ENCODE peak calls at places on chromosomes 5 and 9, in four cellular contexts. One of them, this sample, is unnamed.

GRCh38 chr5:179795049-179795862 is 1.5 kb downstream of the LTC4S start:
- DNase-seq in M059J: peak
- DNase-seq in HTR-8/SVneo: no peak
- DNase-seq in left colon: peak
- DNase-seq in this sample: no peak

GRCh38 chr5:14218897-14219573 is 75.9 kb downstream of the TRIO start:
- DNase-seq in left colon: no peak
- DNase-seq in M059J: no peak
- DNase-seq in HTR-8/SVneo: no peak
- DNase-seq in this sample: no peak

GRCh38 chr9:105046907-105047651 is 119.1 kb upstream of the ABCA1 start:
- DNase-seq in HTR-8/SVneo: no peak
- DNase-seq in M059J: peak
- DNase-seq in left colon: no peak
- DNase-seq in this sample: no peak

GRCh38 chr5:173035904-173036707 is 20.0 kb upstream of the CREBRF start:
- DNase-seq in HTR-8/SVneo: no peak
- DNase-seq in left colon: no peak
- DNase-seq in M059J: no peak
- DNase-seq in this sample: no peak

GRCh38 chr9:110399983-110400382 is 62.3 kb upstream of the TXNDC8 start:
- DNase-seq in HTR-8/SVneo: no peak
- DNase-seq in M059J: peak
- DNase-seq in left colon: no peak
- DNase-seq in this sample: no peak

GRCh38 chr5:150783422-150783928 is 4.9 kb downstream of the SMIM3 start:
- DNase-seq in M059J: peak
- DNase-seq in left colon: peak
- DNase-seq in HTR-8/SVneo: no peak
- DNase-seq in this sample: peak

GRCh38 chr9:99385814-99386279 is 163.8 kb downstream of the SEC61B start:
- DNase-seq in left colon: no peak
- DNase-seq in M059J: peak
- DNase-seq in HTR-8/SVneo: no peak
- DNase-seq in this sample: no peak

GRCh38 chr5:57779383-57780223 is 297.0 kb upstream of the ACTBL2 start:
- DNase-seq in M059J: peak
- DNase-seq in HTR-8/SVneo: peak
- DNase-seq in left colon: no peak
- DNase-seq in this sample: no peak

GRCh38 chr9:126872516-126872915 is 12.1 kb downstream of the ZBTB34 start:
- DNase-seq in left colon: no peak
- DNase-seq in HTR-8/SVneo: no peak
- DNase-seq in M059J: no peak
- DNase-seq in this sample: no peak

GRCh38 chr5:57488308-57488955 is 5.8 kb upstream of the ACTBL2 start:
- DNase-seq in M059J: peak
- DNase-seq in HTR-8/SVneo: peak
- DNase-seq in left colon: no peak
- DNase-seq in this sample: no peak

GRCh38 chr9:121997791-121998190 is 95.3 kb downstream of the TTLL11 start:
- DNase-seq in HTR-8/SVneo: no peak
- DNase-seq in left colon: no peak
- DNase-seq in M059J: no peak
- DNase-seq in this sample: no peak

GRCh38 chr5:2207966-2208544 is 325.3 kb upstream of the IRX4 start:
- DNase-seq in HTR-8/SVneo: no peak
- DNase-seq in M059J: peak
- DNase-seq in left colon: no peak
- DNase-seq in this sample: no peak

GRCh38 chr9:87464110-87464991 is 33.3 kb upstream of the DAPK1 start:
- DNase-seq in HTR-8/SVneo: no peak
- DNase-seq in left colon: no peak
- DNase-seq in M059J: peak
- DNase-seq in this sample: no peak

GRCh38 chr9:85960688-85961093 is 19.7 kb downstream of the NAA35 start:
- DNase-seq in HTR-8/SVneo: no peak
- DNase-seq in left colon: no peak
- DNase-seq in M059J: peak
- DNase-seq in this sample: no peak

GRCh38 chr5:127567026-127567768 is 49.8 kb downstream of the PRRC1 start:
- DNase-seq in left colon: no peak
- DNase-seq in HTR-8/SVneo: no peak
- DNase-seq in M059J: no peak
- DNase-seq in this sample: no peak

GRCh38 chr9:89469003-89469402 is 28.9 kb downstream of the SEMA4D start:
- DNase-seq in left colon: no peak
- DNase-seq in HTR-8/SVneo: no peak
- DNase-seq in M059J: no peak
- DNase-seq in this sample: no peak

GRCh38 chr9:69421908-69422801 is 97.1 kb downstream of the ENTREP1 start:
- DNase-seq in HTR-8/SVneo: peak
- DNase-seq in M059J: peak
- DNase-seq in left colon: peak
- DNase-seq in this sample: no peak

GRCh38 chr5:1507961-1508678 is 15.6 kb downstream of the LPCAT1 start:
- DNase-seq in HTR-8/SVneo: no peak
- DNase-seq in M059J: no peak
- DNase-seq in left colon: peak
- DNase-seq in this sample: no peak

GRCh38 chr9:2050236-2050635 is 35.1 kb downstream of the SMARCA2 start:
- DNase-seq in HTR-8/SVneo: no peak
- DNase-seq in M059J: peak
- DNase-seq in left colon: no peak
- DNase-seq in this sample: no peak

GRCh38 chr9:36134761-36135505 is 1.6 kb upstream of the GLIPR2 start:
- DNase-seq in left colon: no peak
- DNase-seq in HTR-8/SVneo: no peak
- DNase-seq in M059J: no peak
- DNase-seq in this sample: no peak

GRCh38 chr5:175219256-175219835 is 224.6 kb downstream of the DRD1 start:
- DNase-seq in HTR-8/SVneo: no peak
- DNase-seq in left colon: no peak
- DNase-seq in M059J: no peak
- DNase-seq in this sample: no peak

GRCh38 chr5:83726912-83727311 is 6.3 kb upstream of the HAPLN1 start:
- DNase-seq in left colon: no peak
- DNase-seq in M059J: peak
- DNase-seq in HTR-8/SVneo: no peak
- DNase-seq in this sample: no peak

GRCh38 chr5:164354138-164354751 is 848.8 kb downstream of the MAT2B start:
- DNase-seq in left colon: no peak
- DNase-seq in HTR-8/SVneo: no peak
- DNase-seq in M059J: no peak
- DNase-seq in this sample: no peak

GRCh38 chr5:93130623-93131022 is 450.4 kb downstream of the NR2F1-AS1 start:
- DNase-seq in HTR-8/SVneo: no peak
- DNase-seq in left colon: no peak
- DNase-seq in M059J: no peak
- DNase-seq in this sample: no peak

GRCh38 chr5:170307575-170308465 is 10.2 kb upstream of the LCP2 start:
- DNase-seq in HTR-8/SVneo: no peak
- DNase-seq in left colon: peak
- DNase-seq in M059J: peak
- DNase-seq in this sample: peak

GRCh38 chr5:37184748-37185364 is 64.3 kb downstream of the CPLANE1 start:
- DNase-seq in M059J: no peak
- DNase-seq in left colon: no peak
- DNase-seq in HTR-8/SVneo: no peak
- DNase-seq in this sample: no peak

GRCh38 chr5:14557203-14557725 is 24.3 kb upstream of the OTULINL start:
- DNase-seq in left colon: peak
- DNase-seq in M059J: peak
- DNase-seq in HTR-8/SVneo: no peak
- DNase-seq in this sample: peak

GRCh38 chr5:126354012-126354856 is 69.0 kb upstream of the GRAMD2B start:
- DNase-seq in M059J: peak
- DNase-seq in left colon: no peak
- DNase-seq in HTR-8/SVneo: peak
- DNase-seq in this sample: no peak

GRCh38 chr5:145483211-145483610 is 351.9 kb downstream of the PRELID2 start:
- DNase-seq in HTR-8/SVneo: peak
- DNase-seq in left colon: no peak
- DNase-seq in M059J: peak
- DNase-seq in this sample: no peak

GRCh38 chr5:146731909-146732659 is 146.5 kb downstream of the PPP2R2B start:
- DNase-seq in M059J: peak
- DNase-seq in left colon: no peak
- DNase-seq in HTR-8/SVneo: peak
- DNase-seq in this sample: no peak

GRCh38 chr9:26331223-26331622 is 561.4 kb downstream of the CAAP1 start:
- DNase-seq in left colon: no peak
- DNase-seq in M059J: peak
- DNase-seq in HTR-8/SVneo: no peak
- DNase-seq in this sample: no peak

GRCh38 chr5:55438931-55439477 is 95.8 kb downstream of the PLPP1 start:
- DNase-seq in left colon: peak
- DNase-seq in M059J: peak
- DNase-seq in HTR-8/SVneo: no peak
- DNase-seq in this sample: no peak

GRCh38 chr5:126414874-126415502 is 8.2 kb upstream of the GRAMD2B start:
- DNase-seq in left colon: peak
- DNase-seq in M059J: peak
- DNase-seq in HTR-8/SVneo: no peak
- DNase-seq in this sample: no peak

GRCh38 chr5:129099184-129099570 is 4.6 kb downstream of the ISOC1 start:
- DNase-seq in left colon: no peak
- DNase-seq in HTR-8/SVneo: no peak
- DNase-seq in M059J: no peak
- DNase-seq in this sample: no peak

GRCh38 chr9:126690431-126691051 is 76.8 kb downstream of the LMX1B start:
- DNase-seq in left colon: no peak
- DNase-seq in HTR-8/SVneo: peak
- DNase-seq in M059J: no peak
- DNase-seq in this sample: peak

GRCh38 chr9:71662086-71662485 is 106.2 kb downstream of the CEMIP2 start:
- DNase-seq in M059J: no peak
- DNase-seq in left colon: no peak
- DNase-seq in HTR-8/SVneo: no peak
- DNase-seq in this sample: peak

GRCh38 chr9:83544002-83544698 is 5.9 kb upstream of the FRMD3 start:
- DNase-seq in HTR-8/SVneo: no peak
- DNase-seq in left colon: peak
- DNase-seq in M059J: peak
- DNase-seq in this sample: peak

GRCh38 chr9:121720992-121721350 is 69.5 kb downstream of the DAB2IP start:
- DNase-seq in M059J: no peak
- DNase-seq in HTR-8/SVneo: no peak
- DNase-seq in left colon: no peak
- DNase-seq in this sample: no peak